ENCODE peak calls at places on chromosomes 6 and 20, in eight cellular contexts. K is NT2/D1; P is mucosa of gallbladder; C is NCI-H748 treated with DMSO at 0.1 percent for 48 hours; E is stromal cell of bone marrow; D is COR-L47; L is activated CD8-positive, alpha-beta memory T cell treated with anti-CD3 and anti-CD28 coated beads for 1 hour; V is HT1080. J is an unnamed sample.

GRCh38 chr20:7392551-7392950 is 547.7 kb downstream of the HAO1 start:
- DNase-seq in E (no peak), C (peak), V (peak), D (no peak), P (no peak), K (no peak), L (no peak), J (no peak)

GRCh38 chr20:17543531-17543961 is 12.4 kb upstream of the BFSP1 start:
- DNase-seq in V (no peak), P (no peak), L (no peak), E (peak), C (no peak), K (no peak), D (no peak), J (no peak)

GRCh38 chr6:41155132-41155805 is 1.1 kb upstream of the TREML1 start:
- DNase-seq in V (no peak), K (no peak), E (no peak), D (no peak), L (no peak), C (no peak), P (no peak), J (no peak)

GRCh38 chr6:15037253-15037652 is 208.6 kb upstream of the JARID2 start:
- DNase-seq in E (no peak), D (no peak), K (no peak), P (no peak), L (no peak), C (no peak), V (no peak), J (no peak)

GRCh38 chr20:31833130-31833930 is 12.1 kb downstream of the FOXS1 start:
- DNase-seq in C (no peak), D (peak), L (no peak), V (peak), K (peak), P (peak), E (no peak), J (peak)

GRCh38 chr6:51495016-51495805 is 592.2 kb downstream of the PKHD1 start:
- DNase-seq in E (no peak), V (no peak), L (no peak), K (no peak), D (no peak), C (no peak), P (peak), J (no peak)

GRCh38 chr6:150702675-150703074 is 103.0 kb downstream of the PLEKHG1 start:
- DNase-seq in P (no peak), D (no peak), K (no peak), L (no peak), V (no peak), C (no peak), E (no peak), J (peak)

GRCh38 chr20:402898-403581 is 5.1 kb upstream of the RBCK1 start:
- DNase-seq in E (no peak), V (no peak), K (no peak), P (no peak), D (no peak), C (no peak), L (no peak), J (no peak)

GRCh38 chr20:57876163-57876562 is 166.3 kb upstream of the PMEPA1 start:
- DNase-seq in C (no peak), D (no peak), K (no peak), E (no peak), L (no peak), V (no peak), P (no peak), J (no peak)

GRCh38 chr20:53805895-53806384 is 212.3 kb upstream of the ZNF217 start:
- DNase-seq in K (no peak), L (no peak), D (no peak), V (peak), E (peak), C (no peak), P (no peak), J (no peak)

GRCh38 chr20:3889489-3890409 is 562 bp downstream of the PANK2 start:
- DNase-seq in V (peak), C (peak), P (peak), D (peak), E (no peak), L (no peak), K (no peak), J (peak)

GRCh38 chr6:158571826-158572652 is 12.1 kb downstream of the TMEM181 start:
- DNase-seq in P (peak), L (no peak), K (no peak), V (no peak), C (no peak), E (no peak), D (no peak), J (peak)

GRCh38 chr20:63183422-63184146 is 32.3 kb downstream of the YTHDF1 start:
- DNase-seq in E (no peak), D (peak), C (no peak), K (no peak), P (peak), L (no peak), V (no peak), J (peak)

GRCh38 chr6:31620586-31621319 is at the start of gene PRRC2A:
- DNase-seq in K (peak), C (peak), V (peak), E (peak), D (peak), P (no peak), L (no peak), J (no peak)